ENCODE peak calls at places on chromosome 12, in five cellular contexts. One of them, this sample, is unnamed.

GRCh38 chr12:17540921-17541320 is 549.1 kb downstream of the RERGL start:
- DNase-seq in NCI-H446 treated with DMSO at 0.1 percent for 48 hours: no peak
- DNase-seq in NCI-H510A treated with DMSO at 0.1 percent for 48 hours: no peak
- DNase-seq in H7: no peak
- DNase-seq in IMR-90: no peak
- DNase-seq in this sample: no peak

GRCh38 chr12:57954768-57955167 is 13.4 kb downstream of the ATP23 start:
- DNase-seq in NCI-H446 treated with DMSO at 0.1 percent for 48 hours: no peak
- DNase-seq in NCI-H510A treated with DMSO at 0.1 percent for 48 hours: no peak
- DNase-seq in H7: no peak
- DNase-seq in IMR-90: no peak
- DNase-seq in this sample: no peak

GRCh38 chr12:126663304-126664094 is 1598.3 kb downstream of the AACS start:
- DNase-seq in NCI-H446 treated with DMSO at 0.1 percent for 48 hours: no peak
- DNase-seq in NCI-H510A treated with DMSO at 0.1 percent for 48 hours: peak; percentile 73
- DNase-seq in H7: peak; percentile 43
- DNase-seq in IMR-90: no peak
- DNase-seq in this sample: no peak

GRCh38 chr12:93122089-93122488 is 193.0 kb upstream of the EEA1 start:
- DNase-seq in NCI-H446 treated with DMSO at 0.1 percent for 48 hours: peak; percentile 45
- DNase-seq in NCI-H510A treated with DMSO at 0.1 percent for 48 hours: peak; percentile 51
- DNase-seq in H7: no peak
- DNase-seq in IMR-90: peak; percentile 81
- DNase-seq in this sample: no peak

GRCh38 chr12:107131832-107132616 is 38.7 kb upstream of the CRY1 start:
- DNase-seq in NCI-H446 treated with DMSO at 0.1 percent for 48 hours: peak; percentile 3
- DNase-seq in NCI-H510A treated with DMSO at 0.1 percent for 48 hours: peak; percentile 76
- DNase-seq in H7: peak; percentile 60
- DNase-seq in IMR-90: peak; percentile 68
- DNase-seq in this sample: peak; percentile 18

GRCh38 chr12:104219908-104220404 is 4.4 kb downstream of the TXNRD1 start:
- DNase-seq in NCI-H446 treated with DMSO at 0.1 percent for 48 hours: no peak
- DNase-seq in NCI-H510A treated with DMSO at 0.1 percent for 48 hours: no peak
- DNase-seq in H7: no peak
- DNase-seq in IMR-90: peak; percentile 83
- DNase-seq in this sample: peak; percentile 32

GRCh38 chr12:40864891-40865290 is 172.7 kb downstream of the CNTN1 start:
- DNase-seq in NCI-H446 treated with DMSO at 0.1 percent for 48 hours: peak; percentile 15
- DNase-seq in NCI-H510A treated with DMSO at 0.1 percent for 48 hours: no peak
- DNase-seq in H7: no peak
- DNase-seq in IMR-90: no peak
- DNase-seq in this sample: no peak

GRCh38 chr12:113874999-113875561 is 91.0 kb downstream of the RBM19 start:
- DNase-seq in NCI-H446 treated with DMSO at 0.1 percent for 48 hours: no peak
- DNase-seq in NCI-H510A treated with DMSO at 0.1 percent for 48 hours: no peak
- DNase-seq in H7: no peak
- DNase-seq in IMR-90: peak; percentile 89
- DNase-seq in this sample: no peak

GRCh38 chr12:126855768-126856167 is 1411.2 kb upstream of the TMEM132C start:
- DNase-seq in NCI-H446 treated with DMSO at 0.1 percent for 48 hours: no peak
- DNase-seq in NCI-H510A treated with DMSO at 0.1 percent for 48 hours: no peak
- DNase-seq in H7: no peak
- DNase-seq in IMR-90: no peak
- DNase-seq in this sample: no peak

GRCh38 chr12:4273651-4274395 is at the start of gene CCND2:
- DNase-seq in NCI-H446 treated with DMSO at 0.1 percent for 48 hours: peak; percentile 77
- DNase-seq in NCI-H510A treated with DMSO at 0.1 percent for 48 hours: no peak
- DNase-seq in H7: peak; percentile 97
- DNase-seq in IMR-90: peak; percentile 54
- DNase-seq in this sample: no peak

GRCh38 chr12:53159195-53159834 is 21.2 kb upstream of the ZNF740 start:
- DNase-seq in NCI-H446 treated with DMSO at 0.1 percent for 48 hours: peak; percentile 23
- DNase-seq in NCI-H510A treated with DMSO at 0.1 percent for 48 hours: peak; percentile 81
- DNase-seq in H7: peak; percentile 94
- DNase-seq in IMR-90: peak; percentile 74
- DNase-seq in this sample: peak; percentile 34

GRCh38 chr12:6935551-6936377 is 7.9 kb upstream of the RNU7-1 start:
- DNase-seq in NCI-H446 treated with DMSO at 0.1 percent for 48 hours: no peak
- DNase-seq in NCI-H510A treated with DMSO at 0.1 percent for 48 hours: no peak
- DNase-seq in H7: no peak
- DNase-seq in IMR-90: no peak
- DNase-seq in this sample: no peak

GRCh38 chr12:59839514-59839913 is 243.7 kb downstream of the SLC16A7 start:
- DNase-seq in NCI-H446 treated with DMSO at 0.1 percent for 48 hours: no peak
- DNase-seq in NCI-H510A treated with DMSO at 0.1 percent for 48 hours: no peak
- DNase-seq in H7: no peak
- DNase-seq in IMR-90: peak; percentile 38
- DNase-seq in this sample: no peak

GRCh38 chr12:14367097-14367661 is 1.7 kb downstream of the ATF7IP start:
- DNase-seq in NCI-H446 treated with DMSO at 0.1 percent for 48 hours: peak; percentile 23
- DNase-seq in NCI-H510A treated with DMSO at 0.1 percent for 48 hours: peak; percentile 59
- DNase-seq in H7: no peak
- DNase-seq in IMR-90: peak; percentile 32
- DNase-seq in this sample: no peak

GRCh38 chr12:87157791-87158190 is 871.4 kb downstream of the C12orf50 start:
- DNase-seq in NCI-H446 treated with DMSO at 0.1 percent for 48 hours: no peak
- DNase-seq in NCI-H510A treated with DMSO at 0.1 percent for 48 hours: no peak
- DNase-seq in H7: no peak
- DNase-seq in IMR-90: peak; percentile 97
- DNase-seq in this sample: no peak

GRCh38 chr12:119989619-119990381 is 764 bp downstream of the BICDL1 start:
- DNase-seq in NCI-H446 treated with DMSO at 0.1 percent for 48 hours: no peak
- DNase-seq in NCI-H510A treated with DMSO at 0.1 percent for 48 hours: peak; percentile 27
- DNase-seq in H7: peak; percentile 92
- DNase-seq in IMR-90: peak; percentile 64
- DNase-seq in this sample: no peak

GRCh38 chr12:72017054-72017651 is 78.5 kb downstream of the TPH2 start:
- DNase-seq in NCI-H446 treated with DMSO at 0.1 percent for 48 hours: peak; percentile 64
- DNase-seq in NCI-H510A treated with DMSO at 0.1 percent for 48 hours: peak; percentile 90
- DNase-seq in H7: peak; percentile 28
- DNase-seq in IMR-90: peak; percentile 72
- DNase-seq in this sample: peak; percentile 37

GRCh38 chr12:59087077-59087673 is 166.9 kb upstream of the LRIG3 start:
- DNase-seq in NCI-H446 treated with DMSO at 0.1 percent for 48 hours: no peak
- DNase-seq in NCI-H510A treated with DMSO at 0.1 percent for 48 hours: no peak
- DNase-seq in H7: peak; percentile 9
- DNase-seq in IMR-90: peak; percentile 39
- DNase-seq in this sample: no peak

GRCh38 chr12:118058881-118059644 is 1.9 kb downstream of the WSB2 start:
- DNase-seq in NCI-H446 treated with DMSO at 0.1 percent for 48 hours: no peak
- DNase-seq in NCI-H510A treated with DMSO at 0.1 percent for 48 hours: no peak
- DNase-seq in H7: no peak
- DNase-seq in IMR-90: peak; percentile 47
- DNase-seq in this sample: no peak

GRCh38 chr12:51190820-51191219 is 17.9 kb upstream of the TFCP2 start:
- DNase-seq in NCI-H446 treated with DMSO at 0.1 percent for 48 hours: no peak
- DNase-seq in NCI-H510A treated with DMSO at 0.1 percent for 48 hours: no peak
- DNase-seq in H7: no peak
- DNase-seq in IMR-90: no peak
- DNase-seq in this sample: no peak

GRCh38 chr12:110684322-110684836 is 4.5 kb downstream of the HVCN1 start:
- DNase-seq in NCI-H446 treated with DMSO at 0.1 percent for 48 hours: no peak
- DNase-seq in NCI-H510A treated with DMSO at 0.1 percent for 48 hours: peak; percentile 2
- DNase-seq in H7: no peak
- DNase-seq in IMR-90: peak; percentile 64
- DNase-seq in this sample: peak; percentile 32

GRCh38 chr12:7072024-7072423 is 11.5 kb downstream of the C1S start:
- DNase-seq in NCI-H446 treated with DMSO at 0.1 percent for 48 hours: no peak
- DNase-seq in NCI-H510A treated with DMSO at 0.1 percent for 48 hours: no peak
- DNase-seq in H7: no peak
- DNase-seq in IMR-90: no peak
- DNase-seq in this sample: no peak

GRCh38 chr12:57754411-57755193 is at the start of gene MARCHF9:
- DNase-seq in NCI-H446 treated with DMSO at 0.1 percent for 48 hours: no peak
- DNase-seq in NCI-H510A treated with DMSO at 0.1 percent for 48 hours: peak; percentile 97
- DNase-seq in H7: peak; percentile 94
- DNase-seq in IMR-90: no peak
- DNase-seq in this sample: no peak

GRCh38 chr12:83796527-83796926 is 1109.8 kb downstream of the TMTC2 start:
- DNase-seq in NCI-H446 treated with DMSO at 0.1 percent for 48 hours: no peak
- DNase-seq in NCI-H510A treated with DMSO at 0.1 percent for 48 hours: no peak
- DNase-seq in H7: no peak
- DNase-seq in IMR-90: no peak
- DNase-seq in this sample: no peak

GRCh38 chr12:111274820-111275219 is 94.1 kb downstream of the PHETA1 start:
- DNase-seq in NCI-H446 treated with DMSO at 0.1 percent for 48 hours: no peak
- DNase-seq in NCI-H510A treated with DMSO at 0.1 percent for 48 hours: no peak
- DNase-seq in H7: peak; percentile 82
- DNase-seq in IMR-90: no peak
- DNase-seq in this sample: no peak

GRCh38 chr12:116674643-116675183 is 63.2 kb downstream of the SPRING1 start:
- DNase-seq in NCI-H446 treated with DMSO at 0.1 percent for 48 hours: no peak
- DNase-seq in NCI-H510A treated with DMSO at 0.1 percent for 48 hours: no peak
- DNase-seq in H7: no peak
- DNase-seq in IMR-90: peak; percentile 50
- DNase-seq in this sample: no peak

GRCh38 chr12:57135487-57135886 is 7.2 kb downstream of the LRP1 start:
- DNase-seq in NCI-H446 treated with DMSO at 0.1 percent for 48 hours: no peak
- DNase-seq in NCI-H510A treated with DMSO at 0.1 percent for 48 hours: no peak
- DNase-seq in H7: peak; percentile 90
- DNase-seq in IMR-90: peak; percentile 46
- DNase-seq in this sample: no peak

GRCh38 chr12:100717733-100718067 is 76.9 kb upstream of the ANO4 start:
- DNase-seq in NCI-H446 treated with DMSO at 0.1 percent for 48 hours: no peak
- DNase-seq in NCI-H510A treated with DMSO at 0.1 percent for 48 hours: no peak
- DNase-seq in H7: no peak
- DNase-seq in IMR-90: no peak
- DNase-seq in this sample: no peak

GRCh38 chr12:47838286-47838931 is 18.7 kb upstream of the HDAC7 start:
- DNase-seq in NCI-H446 treated with DMSO at 0.1 percent for 48 hours: no peak
- DNase-seq in NCI-H510A treated with DMSO at 0.1 percent for 48 hours: peak; percentile 14
- DNase-seq in H7: peak; percentile 85
- DNase-seq in IMR-90: peak; percentile 41
- DNase-seq in this sample: no peak

GRCh38 chr12:79296871-79297270 is 393.9 kb downstream of the PAWR start:
- DNase-seq in NCI-H446 treated with DMSO at 0.1 percent for 48 hours: peak; percentile 80
- DNase-seq in NCI-H510A treated with DMSO at 0.1 percent for 48 hours: no peak
- DNase-seq in H7: no peak
- DNase-seq in IMR-90: no peak
- DNase-seq in this sample: no peak

GRCh38 chr12:57836442-57837375 is 9.8 kb downstream of the CTDSP2 start:
- DNase-seq in NCI-H446 treated with DMSO at 0.1 percent for 48 hours: no peak
- DNase-seq in NCI-H510A treated with DMSO at 0.1 percent for 48 hours: peak; percentile 79
- DNase-seq in H7: peak; percentile 63
- DNase-seq in IMR-90: peak; percentile 86
- DNase-seq in this sample: no peak

GRCh38 chr12:53967451-53968059 is 5.4 kb upstream of the HOXC11 start:
- DNase-seq in NCI-H446 treated with DMSO at 0.1 percent for 48 hours: no peak
- DNase-seq in NCI-H510A treated with DMSO at 0.1 percent for 48 hours: no peak
- DNase-seq in H7: no peak
- DNase-seq in IMR-90: no peak
- DNase-seq in this sample: no peak

GRCh38 chr12:49345048-49345839 is 1.4 kb upstream of the DNAJC22 start:
- DNase-seq in NCI-H446 treated with DMSO at 0.1 percent for 48 hours: peak; percentile 67
- DNase-seq in NCI-H510A treated with DMSO at 0.1 percent for 48 hours: no peak
- DNase-seq in H7: peak; percentile 87
- DNase-seq in IMR-90: no peak
- DNase-seq in this sample: no peak

GRCh38 chr12:886206-886605 is 63.3 kb downstream of the RAD52 start:
- DNase-seq in NCI-H446 treated with DMSO at 0.1 percent for 48 hours: no peak
- DNase-seq in NCI-H510A treated with DMSO at 0.1 percent for 48 hours: no peak
- DNase-seq in H7: no peak
- DNase-seq in IMR-90: no peak
- DNase-seq in this sample: no peak

GRCh38 chr12:114626-115211 is 48.2 kb downstream of the IQSEC3 start:
- DNase-seq in NCI-H446 treated with DMSO at 0.1 percent for 48 hours: no peak
- DNase-seq in NCI-H510A treated with DMSO at 0.1 percent for 48 hours: no peak
- DNase-seq in H7: no peak
- DNase-seq in IMR-90: no peak
- DNase-seq in this sample: no peak